ENCODE peak calls at places on chromosomes 13 and 19, in seven cellular contexts. B is fibroblast of lung; A is brain microvascular endothelial cell; C is foreskin fibroblast; R is activated CD4-positive, alpha-beta T cell treated with anti-CD3 and anti-CD28 coated beads for 24 hours; L is hippocampal formation; P is NAMALWA. D is an unnamed sample.

GRCh38 chr19:48614436-48615144 is at the start of gene FAM83E:
- DNase-seq in B (no peak), A (no peak), C (no peak), R (no peak), L (no peak), P (no peak), D (no peak)

GRCh38 chr13:100828226-100828625 is 153.6 kb upstream of the TMTC4 start:
- DNase-seq in B (no peak), A (no peak), C (no peak), R (no peak), L (peak), P (peak), D (no peak)

GRCh38 chr13:24161010-24161775 is 673 bp downstream of the SPATA13 start:
- DNase-seq in B (peak), A (no peak), C (no peak), R (peak), L (no peak), P (peak), D (peak)

GRCh38 chr19:10315335-10316214 is at the start of gene FDX2:
- DNase-seq in B (peak), A (peak), C (peak), R (peak), L (peak), P (peak), D (peak)

GRCh38 chr13:74644239-74644638 is 510.0 kb upstream of the KLF12 start:
- DNase-seq in B (peak), A (peak), C (peak), R (no peak), L (no peak), P (no peak), D (no peak)

GRCh38 chr13:67137044-67137735 is 92.9 kb downstream of the PCDH9 start:
- DNase-seq in B (peak), A (no peak), C (peak), R (no peak), L (no peak), P (no peak), D (no peak)

GRCh38 chr13:78192721-78193120 is 274.1 kb upstream of the EDNRB start:
- DNase-seq in B (peak), A (no peak), C (peak), R (no peak), L (no peak), P (no peak), D (no peak)

GRCh38 chr13:36038785-36039415 is 92.3 kb downstream of the DCLK1 start:
- DNase-seq in B (peak), A (peak), C (no peak), R (no peak), L (no peak), P (no peak), D (no peak)

GRCh38 chr19:32041681-32042292 is 303.6 kb upstream of the ZNF507 start:
- DNase-seq in B (peak), A (peak), C (no peak), R (no peak), L (peak), P (peak), D (peak)

GRCh38 chr13:100789968-100790367 is 115.4 kb upstream of the TMTC4 start:
- DNase-seq in B (no peak), A (no peak), C (peak), R (no peak), L (no peak), P (no peak), D (no peak)

GRCh38 chr19:48713041-48713863 is 6.3 kb downstream of the MAMSTR start:
- DNase-seq in B (no peak), A (peak), C (no peak), R (no peak), L (no peak), P (peak), D (no peak)

GRCh38 chr19:20664917-20665781 is 3.8 kb upstream of the ZNF626 start:
- DNase-seq in B (peak), A (no peak), C (no peak), R (no peak), L (peak), P (no peak), D (no peak)

GRCh38 chr19:52660981-52661380 is 22.8 kb upstream of the ZNF83 start:
- DNase-seq in B (no peak), A (no peak), C (no peak), R (no peak), L (no peak), P (no peak), D (no peak)

D was measured in erythroblast.